ENCODE peak calls at places on chromosomes 12 and 14, in five cellular contexts. I is sigmoid colon, G is HepG2, P is spleen, W is stomach. Q is an unnamed sample.

GRCh38 chr12:6547987-6548386 is 7.9 kb downstream of the IFFO1 start:
- DNase-seq in I (peak; percentile 84), G (no peak), P (no peak), W (no peak), Q (no peak)

GRCh38 chr14:65302571-65303184 is 109.9 kb upstream of the FUT8 start:
- DNase-seq in I (no peak), G (no peak), P (no peak), W (peak; percentile 60), Q (no peak)

GRCh38 chr12:86574143-86574542 is 318.0 kb upstream of the MGAT4C start:
- DNase-seq in I (no peak), G (no peak), P (no peak), W (no peak), Q (no peak)

GRCh38 chr14:88321692-88322504 is 1.2 kb downstream of the KCNK10 start:
- DNase-seq in I (no peak), G (no peak), P (no peak), W (no peak), Q (no peak)

GRCh38 chr12:126667340-126667739 is 1599.6 kb upstream of the TMEM132C start:
- DNase-seq in I (no peak), G (no peak), P (no peak), W (no peak), Q (no peak)

GRCh38 chr14:58299665-58300202 is 1.4 kb downstream of the ARID4A start:
- DNase-seq in I (no peak), G (no peak), P (no peak), W (no peak), Q (no peak)

GRCh38 chr12:54603173-54603814 is 14.8 kb upstream of the PPP1R1A start:
- DNase-seq in I (peak; percentile 76), G (peak; percentile 67), P (peak; percentile 79), W (peak; percentile 71), Q (peak; percentile 62)

GRCh38 chr12:124075836-124076235 is 102.8 kb downstream of the ZNF664 start:
- DNase-seq in I (no peak), G (no peak), P (no peak), W (no peak), Q (no peak)

GRCh38 chr12:19894803-19895202 is 455.5 kb downstream of the AEBP2 start:
- DNase-seq in I (no peak), G (no peak), P (no peak), W (no peak), Q (no peak)

GRCh38 chr12:93173178-93173957 is 204.4 kb upstream of the NUDT4 start:
- DNase-seq in I (no peak), G (no peak), P (no peak), W (no peak), Q (no peak)

GRCh38 chr14:101808020-101808641 is 46.6 kb downstream of the PPP2R5C start:
- DNase-seq in I (no peak), G (peak; percentile 24), P (no peak), W (no peak), Q (no peak)

GRCh38 chr14:32099473-32099872 is 22.4 kb downstream of the ARHGAP5 start:
- DNase-seq in I (no peak), G (no peak), P (no peak), W (no peak), Q (no peak)
- TF ChIP-seq POLR2AphosphoS5 in I (no peak), G (no peak), P (no peak), W (no peak), Q (no peak)

DNA sequence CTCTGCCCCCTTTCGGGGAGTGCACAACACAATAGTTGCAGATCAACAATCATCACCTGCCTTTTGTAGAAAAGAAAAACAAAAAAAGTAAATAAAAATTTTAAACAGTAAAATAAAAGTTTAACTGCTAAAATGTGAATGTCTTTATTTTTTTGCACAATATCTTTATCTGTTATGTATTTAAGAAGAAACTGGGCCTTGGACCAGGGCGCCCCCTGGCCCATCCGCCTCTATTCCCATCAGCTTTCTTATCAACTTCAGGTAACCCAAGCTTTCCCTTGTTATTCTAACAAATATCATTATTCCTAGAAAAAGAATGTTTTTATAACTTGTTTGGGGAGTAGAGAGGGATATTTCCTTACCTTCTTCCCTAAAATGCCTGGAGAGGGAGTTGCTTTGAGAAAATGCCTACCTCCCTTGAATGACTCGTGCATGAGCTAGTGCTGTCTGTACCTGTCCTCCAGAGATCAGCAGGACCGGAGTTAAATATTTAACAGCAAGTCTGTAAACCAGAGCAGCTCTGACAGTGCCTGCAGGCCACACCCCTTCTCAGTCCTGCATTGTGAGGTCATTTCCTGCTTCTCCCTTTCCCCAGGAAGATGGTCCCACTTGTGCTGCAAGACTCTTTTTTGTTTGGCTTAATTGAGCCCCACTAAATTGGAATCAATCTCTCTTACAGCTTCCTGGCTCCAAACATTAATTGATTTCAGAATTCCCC is 192.8 kb upstream of the RGS6 start:
- DNase-seq in I (no peak), G (peak; percentile 50), P (no peak), W (no peak), Q (no peak)
- TF ChIP-seq CTCF in I (no peak), G (no peak), P (no peak), W (no peak), Q (no peak)

DNA sequence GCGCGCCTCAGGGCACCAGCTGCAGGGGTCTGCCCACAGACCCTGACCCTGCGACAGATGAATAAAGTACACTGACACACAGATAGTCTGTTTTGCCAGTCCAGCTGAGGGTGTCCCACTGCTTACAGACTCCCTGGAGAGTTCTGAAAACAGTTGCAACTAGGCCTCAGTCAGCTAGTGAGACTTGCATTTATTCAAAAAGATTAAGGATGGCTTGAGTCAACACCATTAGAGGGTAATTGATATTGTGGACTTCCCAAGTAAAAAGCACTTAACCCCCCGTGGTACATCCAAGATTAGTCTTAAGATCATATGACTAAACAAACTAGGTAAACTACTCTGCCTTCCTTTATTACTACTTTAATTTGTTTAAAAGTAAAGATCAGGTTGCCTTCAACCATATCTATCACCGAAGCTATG is 11.1 kb upstream of the PSEN1 start:
- DNase-seq in I (no peak), G (no peak), P (no peak), W (no peak), Q (no peak)
- TF ChIP-seq POLR2AphosphoS5 in I (no peak), G (no peak), P (no peak), W (no peak), Q (no peak)

DNA sequence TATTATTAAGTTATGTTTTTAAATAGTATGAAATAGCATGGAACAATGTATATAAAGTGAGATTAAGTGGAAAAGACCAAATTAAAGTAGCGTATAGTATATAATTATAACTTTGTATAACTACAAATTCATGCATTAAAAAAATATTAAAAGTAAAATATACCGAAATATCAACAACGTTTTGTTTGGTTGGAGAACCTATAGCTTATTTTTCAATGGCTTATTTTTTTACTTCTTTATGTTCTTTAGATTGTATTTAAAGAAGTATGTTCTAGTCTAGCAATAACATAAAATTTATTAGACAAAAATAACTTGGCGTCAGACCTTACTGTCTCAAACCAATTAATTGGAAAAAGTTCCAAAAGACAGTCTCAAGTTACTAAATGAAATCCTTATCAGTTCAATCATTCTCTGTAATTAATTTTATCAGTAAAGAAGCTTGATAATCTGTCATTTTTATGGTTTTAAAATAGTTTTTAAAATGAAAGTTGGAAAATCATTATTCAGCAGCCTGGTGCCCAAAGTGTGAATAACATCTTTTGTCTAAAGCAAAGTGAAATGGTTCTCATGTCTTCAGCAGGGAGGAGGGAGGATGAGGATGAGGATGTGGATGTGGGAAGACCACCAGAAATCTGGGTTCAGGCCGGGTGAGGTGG is 46.7 kb downstream of the IRAK3 start:
- DNase-seq in I (no peak), G (no peak), P (no peak), W (no peak), Q (no peak)
- TF ChIP-seq CTCF in I (no peak), G (no peak), P (no peak), W (no peak), Q (no peak)

GRCh38 chr14:68788275-68789001 is 4.4 kb downstream of the ZFP36L1 start:
- DNase-seq in I (no peak), G (no peak), P (no peak), W (no peak), Q (peak; percentile 7)
- TF ChIP-seq POLR2AphosphoS5 in I (no peak), G (peak; percentile 45), P (no peak), W (no peak), Q (no peak)